ENCODE peak calls at places on chromosomes 13 and 19, in five cellular contexts. L is left lung; F is brain microvascular endothelial cell; I is CD4-positive, CD25-positive, alpha-beta regulatory T cell; D is SK-N-SH. R is an unnamed sample.
A peak's percentile ranks its signal among the peaks of the same experiment; 100 is the strongest.

GRCh38 chr13:50400035-50400726 is 384.9 kb downstream of the KCNRG start:
- DNase-seq in L (no peak), F (no peak), I (no peak), D (no peak), R (no peak)

GRCh38 chr19:11338164-11338563 is 1.3 kb downstream of the RAB3D start:
- DNase-seq in L (no peak), F (no peak), I (no peak), D (peak; percentile 19), R (peak; percentile 56)

GRCh38 chr13:112971288-112971643 is 2.3 kb downstream of the MCF2L start:
- DNase-seq in L (no peak), F (no peak), I (no peak), D (no peak), R (no peak)

GRCh38 chr13:42041684-42042035 is 6.8 kb upstream of the DGKH start:
- DNase-seq in L (peak; percentile 66), F (peak; percentile 70), I (no peak), D (peak; percentile 75), R (peak; percentile 46)

GRCh38 chr13:78102121-78102677 is 183.6 kb upstream of the EDNRB start:
- DNase-seq in L (no peak), F (peak; percentile 4), I (no peak), D (no peak), R (no peak)

GRCh38 chr13:67383358-67383757 is 153.2 kb upstream of the PCDH9 start:
- DNase-seq in L (no peak), F (no peak), I (no peak), D (no peak), R (no peak)

GRCh38 chr19:40279120-40279551 is 6.0 kb downstream of the AKT2 start:
- DNase-seq in L (no peak), F (peak; percentile 18), I (no peak), D (peak; percentile 15), R (no peak)

GRCh38 chr19:38173324-38174041 is 50.5 kb downstream of the DPF1 start:
- DNase-seq in L (no peak), F (no peak), I (no peak), D (peak; percentile 76), R (peak; percentile 92)

GRCh38 chr19:2428027-2428690 is 773 bp upstream of the TIMM13 start:
- DNase-seq in L (no peak), F (peak; percentile 2), I (no peak), D (peak; percentile 48), R (peak; percentile 58)

GRCh38 chr13:29039212-29039611 is 219.1 kb downstream of the MTUS2 start:
- DNase-seq in L (no peak), F (no peak), I (no peak), D (no peak), R (no peak)

GRCh38 chr19:28966737-28967401 is 246.1 kb downstream of the UQCRFS1 start:
- DNase-seq in L (no peak), F (peak; percentile 5), I (no peak), D (no peak), R (no peak)

GRCh38 chr13:99265162-99265822 is 7.1 kb upstream of the GPR18 start:
- DNase-seq in L (no peak), F (no peak), I (no peak), D (no peak), R (no peak)

GRCh38 chr19:17329061-17329767 is 5.4 kb downstream of the ANO8 start:
- DNase-seq in L (no peak), F (no peak), I (no peak), D (no peak), R (no peak)

GRCh38 chr13:73874460-73874859 is 259.7 kb downstream of the KLF12 start:
- DNase-seq in L (no peak), F (no peak), I (no peak), D (no peak), R (no peak)

GRCh38 chr13:73872397-73872796 is 261.8 kb downstream of the KLF12 start:
- DNase-seq in L (no peak), F (no peak), I (no peak), D (no peak), R (no peak)

GRCh38 chr13:73876323-73876722 is 257.9 kb downstream of the KLF12 start:
- DNase-seq in L (no peak), F (no peak), I (no peak), D (no peak), R (no peak)

GRCh38 chr13:73870036-73870741 is 264.0 kb downstream of the KLF12 start:
- DNase-seq in L (no peak), F (no peak), I (no peak), D (no peak), R (peak; percentile 10)

DNA sequence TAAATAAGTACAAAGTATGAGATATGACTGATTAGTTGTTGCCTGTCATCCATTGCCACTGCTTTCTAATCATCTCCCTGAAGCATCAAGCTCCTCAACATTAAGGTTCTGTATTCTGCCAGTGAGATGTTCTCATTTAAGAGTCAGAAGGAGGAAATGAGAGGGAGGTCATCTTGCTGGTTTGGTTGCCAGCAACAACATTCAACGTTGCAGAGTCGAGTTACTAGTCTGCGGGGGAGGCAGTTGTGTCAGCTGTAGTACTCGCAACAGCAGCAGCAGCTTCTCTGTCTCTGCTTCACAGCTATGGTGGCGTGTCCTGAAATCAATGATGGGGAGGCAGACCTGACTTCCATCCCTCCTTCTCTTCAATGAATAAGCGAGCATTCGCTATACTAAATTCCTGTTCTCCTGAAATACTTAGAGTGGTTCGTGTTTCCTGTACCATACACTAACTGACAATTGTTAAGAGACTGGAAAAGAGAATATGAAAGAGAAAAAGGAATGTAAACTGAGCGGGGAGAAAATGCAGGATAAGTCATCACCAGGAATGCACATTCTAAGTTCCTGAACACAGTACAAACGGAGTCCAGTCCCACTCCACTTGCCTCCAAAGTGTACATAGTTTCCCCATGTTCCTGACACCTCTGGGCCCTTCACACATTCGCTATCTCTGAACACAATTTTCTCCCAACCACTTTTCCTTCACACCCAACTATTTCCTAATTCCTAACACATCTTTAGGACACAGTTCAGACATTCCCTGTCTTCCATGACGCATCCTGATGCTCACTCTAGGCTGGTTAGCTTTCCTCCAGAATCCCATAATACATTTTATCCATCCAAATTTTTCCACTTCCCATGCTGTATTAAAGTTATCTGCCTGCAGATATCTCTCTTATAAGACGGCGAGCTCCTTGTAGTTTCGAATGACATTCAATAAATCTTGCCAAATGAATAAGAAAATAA is 263.0 kb downstream of the KLF12 start:
- DNase-seq in L (no peak), F (peak; percentile 97), I (no peak), D (no peak), R (no peak)
- H3K27ac ChIP-seq in L (no peak overlapping the region), F (peak overlapping the region; percentile 81), I (no peak overlapping the region), D (no peak overlapping the region), R (no peak overlapping the region)

GRCh38 chr19:15198006-15198356 is 2.8 kb downstream of the NOTCH3 start:
- DNase-seq in L (no peak), F (no peak), I (no peak), D (no peak), R (peak; percentile 47)
- H3K4me3 ChIP-seq in L (no peak overlapping the region), F (no peak overlapping the region), I (no peak overlapping the region), D (no peak overlapping the region), R (no peak overlapping the region)

GRCh38 chr13:40470665-40471064 is 195.8 kb downstream of the FOXO1 start:
- DNase-seq in L (no peak), F (no peak), I (no peak), D (no peak), R (no peak)
- H3K27ac ChIP-seq in L (no peak overlapping the region), F (no peak overlapping the region), I (no peak overlapping the region), D (no peak overlapping the region), R (no peak overlapping the region)

GRCh38 chr19:50181121-50181520 is 18.0 kb upstream of the IZUMO2 start:
- DNase-seq in L (no peak), F (no peak), I (no peak), D (no peak), R (peak; percentile 78)
- H3K4me3 ChIP-seq in L (no peak overlapping the region), F (no peak overlapping the region), I (no peak overlapping the region), D (no peak overlapping the region), R (no peak overlapping the region)

GRCh38 chr13:97459215-97459772 is 25.3 kb downstream of the RAP2A start:
- DNase-seq in L (no peak), F (no peak), I (no peak), D (no peak), R (no peak)

GRCh38 chr13:97454699-97455098 is 20.7 kb downstream of the RAP2A start:
- DNase-seq in L (no peak), F (no peak), I (no peak), D (no peak), R (no peak)

GRCh38 chr13:97460853-97461252 is 26.9 kb downstream of the RAP2A start:
- DNase-seq in L (no peak), F (no peak), I (no peak), D (peak; percentile 28), R (no peak)

GRCh38 chr13:97460004-97460756 is 26.2 kb downstream of the RAP2A start:
- DNase-seq in L (no peak), F (no peak), I (no peak), D (no peak), R (no peak)

DNA sequence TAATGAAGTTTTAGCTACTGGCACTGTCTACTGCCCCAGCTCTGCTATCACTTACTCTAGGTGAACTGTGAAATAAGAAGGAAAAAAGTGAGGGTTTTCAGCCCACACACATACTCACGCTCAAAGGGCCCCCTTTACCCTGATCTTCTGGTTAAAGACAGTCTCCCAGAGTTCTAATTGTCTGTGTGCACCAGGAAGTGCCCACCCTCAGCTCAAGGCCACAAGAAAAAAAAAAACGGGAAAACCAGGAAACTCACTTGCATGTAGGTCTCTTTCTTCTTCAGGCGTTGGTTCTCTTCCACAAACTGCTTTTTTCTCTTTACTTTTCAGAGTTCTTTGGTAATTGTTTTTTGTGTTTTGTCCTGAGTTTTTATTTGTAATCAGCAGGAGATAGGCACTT is 22.1 kb downstream of the RAP2A start:
- DNase-seq in L (no peak), F (no peak), I (no peak), D (no peak), R (no peak)
- H3K27ac ChIP-seq in L (no peak overlapping the region), F (no peak overlapping the region), I (no peak overlapping the region), D (no peak overlapping the region), R (no peak overlapping the region)

R was measured in small intestine.